ENCODE peak calls at places on chromosomes 3 and 15, in nine cellular contexts. E is GM13976, R is suprapubic skin, L is psoas muscle, Y is mesothelial cell of epicardium, B is AG04450, O is Calu3, I is neural crest cell, P is body of pancreas. V is an unnamed sample.

GRCh38 chr3:181879926-181880325 is 168.2 kb downstream of the SOX2 start:
- DNase-seq in E (no peak), R (no peak), L (no peak), Y (no peak), B (no peak), O (no peak), I (no peak), P (no peak), V (no peak)

GRCh38 chr3:12706504-12707253 is 42.8 kb upstream of the RAF1 start:
- DNase-seq in E (peak), R (no peak), L (peak), Y (no peak), B (no peak), O (peak), I (peak), P (peak), V (peak)

GRCh38 chr3:188240189-188240981 is 86.4 kb downstream of the LPP start:
- DNase-seq in E (no peak), R (no peak), L (peak), Y (no peak), B (no peak), O (no peak), I (no peak), P (no peak), V (no peak)

GRCh38 chr15:80459380-80459779 is 55.2 kb downstream of the ARNT2 start:
- DNase-seq in E (no peak), R (no peak), L (no peak), Y (no peak), B (no peak), O (no peak), I (no peak), P (no peak), V (no peak)

GRCh38 chr3:144031938-144032337 is 60.3 kb downstream of the DIPK2A start:
- DNase-seq in E (no peak), R (no peak), L (peak), Y (no peak), B (no peak), O (no peak), I (no peak), P (peak), V (no peak)

GRCh38 chr15:90165659-90166489 is 35.3 kb upstream of the SEMA4B start:
- DNase-seq in E (peak), R (no peak), L (peak), Y (no peak), B (peak), O (peak), I (no peak), P (peak), V (peak)

GRCh38 chr15:100060276-100060926 is 281.4 kb downstream of the ADAMTS17 start:
- DNase-seq in E (no peak), R (no peak), L (no peak), Y (no peak), B (peak), O (no peak), I (no peak), P (peak), V (no peak)

GRCh38 chr15:94312946-94313345 is 81.6 kb downstream of the MCTP2 start:
- DNase-seq in E (no peak), R (no peak), L (no peak), Y (no peak), B (no peak), O (no peak), I (no peak), P (no peak), V (no peak)

GRCh38 chr3:99012051-99012450 is 110.6 kb upstream of the DCBLD2 start:
- DNase-seq in E (peak), R (no peak), L (no peak), Y (no peak), B (no peak), O (no peak), I (no peak), P (no peak), V (no peak)

DNA sequence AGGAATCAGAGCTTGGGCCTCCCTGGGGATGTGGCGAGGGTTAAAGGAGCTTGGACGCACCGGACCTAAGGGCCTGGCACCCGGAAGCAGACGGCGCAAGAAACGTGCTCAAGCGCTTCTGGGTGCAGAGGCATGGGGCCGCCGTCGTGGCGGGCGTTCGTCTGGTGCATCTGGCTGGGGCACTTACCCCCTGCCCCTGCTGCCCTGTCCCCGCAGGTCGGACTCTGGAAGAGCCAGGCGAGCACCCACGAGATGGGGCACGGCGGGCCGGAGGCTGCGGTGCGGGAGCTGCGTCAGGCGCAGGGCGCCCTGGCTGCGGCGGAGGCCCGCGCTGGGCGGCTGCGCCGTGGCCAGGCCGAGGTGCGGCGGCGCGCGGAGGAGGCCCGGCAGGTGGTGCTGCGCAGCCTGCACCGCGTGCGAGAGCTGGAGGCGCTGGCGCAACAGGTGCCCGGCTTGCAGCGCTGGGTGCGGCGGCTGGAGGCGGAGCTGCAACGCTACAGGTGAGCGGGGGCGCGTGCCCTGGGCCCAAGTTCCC is 2.5 kb downstream of the EFCC1 start:
- DNase-seq in E (no peak), R (no peak), L (no peak), Y (no peak), B (no peak), O (peak), I (no peak), P (peak), V (peak)
- TF ChIP-seq CTCF in E (peak), R (peak), L (no peak), Y (no peak), B (no peak), O (peak), I (peak), P (peak), V (no peak)

GRCh38 chr3:58403513-58404109 is 30.0 kb downstream of the PDHB start:
- DNase-seq in E (no peak), R (no peak), L (no peak), Y (no peak), B (no peak), O (no peak), I (no peak), P (no peak), V (no peak)

GRCh38 chr3:58404396-58404795 is 29.2 kb downstream of the PDHB start:
- DNase-seq in E (no peak), R (no peak), L (no peak), Y (no peak), B (no peak), O (no peak), I (no peak), P (no peak), V (no peak)

GRCh38 chr3:58411036-58411435 is 22.6 kb downstream of the PDHB start:
- DNase-seq in E (no peak), R (no peak), L (no peak), Y (no peak), B (no peak), O (no peak), I (no peak), P (no peak), V (no peak)

GRCh38 chr3:58411851-58412830 is 21.5 kb downstream of the PDHB start:
- DNase-seq in E (no peak), R (no peak), L (no peak), Y (no peak), B (no peak), O (no peak), I (no peak), P (no peak), V (no peak)

DNA sequence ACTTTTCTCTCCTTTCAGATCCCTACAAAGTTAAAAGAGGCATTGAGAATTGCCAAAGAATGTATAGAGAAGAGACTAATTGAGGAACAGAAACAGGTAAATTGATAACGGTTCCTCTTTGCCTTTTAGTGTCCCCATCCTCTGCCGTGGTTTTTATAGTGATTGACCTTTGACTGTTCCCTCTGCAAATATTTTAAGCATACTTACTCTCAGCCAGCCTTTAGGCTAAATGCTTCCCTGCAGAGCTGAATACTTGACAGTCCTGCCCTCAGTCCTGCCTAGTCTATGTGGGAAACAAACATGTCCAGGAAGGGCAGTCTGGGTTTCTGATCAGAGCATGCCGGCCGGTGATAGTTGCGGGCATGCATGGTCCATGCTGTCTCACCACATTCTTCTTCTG is 24.7 kb downstream of the PDHB start:
- DNase-seq in E (no peak), R (no peak), L (no peak), Y (no peak), B (no peak), O (no peak), I (no peak), P (no peak), V (no peak)
- TF ChIP-seq CTCF in E (no peak), R (no peak), L (no peak), Y (no peak), B (no peak), O (no peak), I (no peak), P (no peak), V (no peak)

GRCh38 chr15:48865387-48866079 is 12.4 kb upstream of the EID1 start:
- DNase-seq in E (no peak), R (no peak), L (no peak), Y (no peak), B (no peak), O (no peak), I (no peak), P (no peak), V (no peak)

GRCh38 chr15:48858401-48858800 is 19.5 kb upstream of the EID1 start:
- DNase-seq in E (no peak), R (no peak), L (no peak), Y (no peak), B (no peak), O (no peak), I (no peak), P (no peak), V (no peak)

GRCh38 chr15:48862705-48863104 is 15.2 kb upstream of the EID1 start:
- DNase-seq in E (peak), R (no peak), L (no peak), Y (no peak), B (no peak), O (no peak), I (no peak), P (no peak), V (peak)

GRCh38 chr15:48859426-48859825 is 18.5 kb upstream of the EID1 start:
- DNase-seq in E (no peak), R (no peak), L (no peak), Y (no peak), B (no peak), O (no peak), I (no peak), P (no peak), V (no peak)

DNA sequence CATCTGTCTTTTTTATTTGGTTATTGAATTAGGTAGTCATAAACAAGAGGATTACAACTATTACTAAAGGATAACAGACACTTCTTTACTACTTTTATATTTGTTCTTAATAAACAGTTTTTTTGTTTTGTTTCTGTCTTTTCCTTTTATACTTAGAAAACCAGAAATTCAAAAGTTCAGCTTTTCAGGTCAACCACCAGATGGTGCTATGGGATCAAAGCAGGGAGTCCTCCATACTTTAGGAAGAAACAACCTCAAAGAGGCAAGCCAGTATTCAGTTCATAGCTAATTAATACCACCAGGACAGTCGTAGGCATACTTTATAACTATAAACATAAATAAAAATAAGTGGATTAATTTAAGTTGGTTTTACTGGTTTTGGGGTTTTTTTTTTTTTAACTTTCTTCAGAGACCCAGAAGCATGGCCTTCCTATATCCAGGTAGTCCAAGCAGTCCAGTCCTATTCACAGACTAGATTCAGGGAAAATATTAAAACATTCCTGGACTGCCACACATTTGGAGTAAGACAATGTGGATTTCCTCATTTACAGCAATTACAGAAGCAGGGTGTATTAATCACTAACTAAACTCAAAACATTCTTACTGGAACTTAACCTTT is 16.0 kb upstream of the EID1 start:
- DNase-seq in E (peak), R (no peak), L (no peak), Y (no peak), B (no peak), O (peak), I (peak), P (no peak), V (peak)
- TF ChIP-seq CTCF in E (peak), R (peak), L (peak), Y (peak), B (peak), O (peak), I (peak), P (peak), V (peak)

GRCh38 chr3:183823963-183824362 is 1.4 kb downstream of the MAP6D1 start:
- DNase-seq in E (no peak), R (no peak), L (no peak), Y (no peak), B (no peak), O (no peak), I (no peak), P (no peak), V (no peak)
- TF ChIP-seq CTCF in E (no peak), R (no peak), L (peak), Y (no peak), B (no peak), O (no peak), I (no peak), P (no peak), V (no peak)

DNA sequence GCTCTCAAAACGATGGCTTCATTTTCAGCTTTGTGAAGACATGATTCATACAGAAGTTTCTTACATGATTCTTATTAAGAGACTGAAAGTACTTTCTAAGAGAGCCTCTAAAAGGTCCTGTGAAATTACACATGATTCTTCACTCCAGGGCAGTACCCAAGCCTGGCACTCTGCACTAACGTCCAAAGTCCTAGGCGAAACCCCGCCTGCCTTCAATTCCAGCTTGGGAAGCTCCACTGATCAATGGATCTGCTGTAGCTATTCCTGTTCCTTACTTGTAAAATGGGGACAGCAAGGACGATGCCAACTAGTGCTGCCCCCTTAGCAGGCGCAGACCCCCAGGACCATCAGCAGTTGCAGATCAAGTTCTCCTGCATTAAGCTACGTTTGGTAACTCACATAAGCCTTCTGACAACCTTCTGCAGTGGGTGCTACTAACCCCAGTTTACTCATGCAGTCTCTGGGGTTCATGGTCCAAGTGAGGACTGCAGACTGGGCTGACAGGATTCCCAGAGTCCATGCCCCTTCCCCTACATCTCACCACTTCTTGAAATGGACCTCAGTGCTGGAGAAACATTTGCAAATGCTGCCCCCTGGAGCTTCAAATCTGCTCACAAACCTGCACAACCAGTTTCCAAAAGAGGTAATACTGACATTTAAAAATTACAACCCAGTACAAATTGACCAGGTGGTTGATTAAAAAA is 10.6 kb downstream of the CHCHD4 start:
- DNase-seq in E (no peak), R (no peak), L (no peak), Y (no peak), B (no peak), O (peak), I (no peak), P (no peak), V (no peak)
- TF ChIP-seq CTCF in E (no peak), R (no peak), L (no peak), Y (peak), B (peak), O (peak), I (peak), P (peak), V (peak)

GRCh38 chr15:95850837-95851236 is 479.7 kb upstream of the NR2F2 start:
- DNase-seq in E (no peak), R (no peak), L (no peak), Y (no peak), B (no peak), O (no peak), I (no peak), P (no peak), V (no peak)
- TF ChIP-seq CTCF in E (no peak), R (no peak), L (no peak), Y (no peak), B (no peak), O (no peak), I (no peak), P (no peak), V (no peak)

DNA sequence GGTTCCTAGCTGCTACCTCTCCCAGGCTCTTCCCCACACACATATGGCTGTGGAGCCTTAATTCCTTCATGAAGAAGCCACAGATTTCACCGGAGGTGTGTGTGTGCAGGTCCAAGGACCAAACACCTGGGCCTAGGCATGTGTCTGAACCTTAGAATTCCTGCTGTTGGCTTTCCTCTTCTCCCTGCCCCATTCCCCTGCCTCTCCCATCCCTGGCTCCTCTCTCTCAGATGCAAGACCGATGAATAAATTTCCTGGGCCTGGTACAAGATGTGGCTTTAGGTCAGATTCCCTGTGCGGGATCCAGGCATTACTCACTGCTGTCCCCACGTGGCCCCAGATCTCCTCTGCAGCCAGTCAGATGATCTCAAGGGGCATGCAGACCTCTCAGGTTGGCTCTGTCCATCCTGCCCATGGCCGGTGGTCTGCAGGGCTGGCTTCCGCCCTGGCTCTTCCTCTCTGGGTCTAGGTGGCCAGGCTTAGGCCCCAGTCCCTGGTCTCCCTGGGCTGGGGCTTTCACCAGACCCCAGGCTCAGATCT is 20.4 kb downstream of the CCR9 start:
- DNase-seq in E (no peak), R (peak), L (peak), Y (no peak), B (peak), O (no peak), I (no peak), P (no peak), V (no peak)
- TF ChIP-seq CTCF in E (peak), R (no peak), L (peak), Y (no peak), B (peak), O (peak), I (no peak), P (no peak), V (no peak)

DNA sequence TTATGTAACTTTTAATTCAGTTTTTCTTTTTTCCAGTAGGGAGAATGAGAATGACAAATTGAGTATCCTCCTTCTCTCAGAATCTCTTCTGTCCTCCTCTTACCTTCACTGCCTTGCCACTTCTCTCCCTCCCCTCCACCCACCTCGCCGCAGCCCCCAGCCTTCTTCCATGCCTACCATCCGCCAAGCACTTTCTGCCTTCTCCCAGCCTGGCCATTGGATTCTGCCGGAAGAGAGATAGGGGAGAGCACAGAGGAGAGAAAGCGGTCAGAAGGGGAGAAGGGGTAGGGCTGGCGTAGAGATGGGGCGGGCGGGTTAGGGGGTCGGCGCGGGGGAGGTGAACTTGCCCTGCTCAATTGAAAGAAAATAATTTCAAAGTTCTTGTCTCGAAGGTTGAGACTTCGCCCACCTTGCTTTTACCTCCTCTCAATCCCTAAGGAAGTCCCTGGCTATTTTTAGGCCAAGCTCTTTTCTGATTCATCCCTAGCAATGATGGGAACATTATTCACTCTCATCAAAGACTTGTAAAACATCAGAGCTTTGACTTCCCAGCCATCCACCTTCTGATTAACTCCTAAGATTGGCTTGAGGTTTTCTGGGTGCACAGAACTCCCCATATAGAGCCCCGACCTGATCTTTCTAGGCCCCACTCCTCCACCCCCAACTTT is 802 bp downstream of the C3orf52 start:
- DNase-seq in E (no peak), R (no peak), L (no peak), Y (no peak), B (no peak), O (no peak), I (no peak), P (no peak), V (no peak)
- TF ChIP-seq CTCF in E (no peak), R (no peak), L (no peak), Y (no peak), B (no peak), O (no peak), I (peak), P (no peak), V (no peak)

GRCh38 chr15:40915106-40915661 is 14.0 kb upstream of the DLL4 start:
- DNase-seq in E (no peak), R (no peak), L (no peak), Y (no peak), B (no peak), O (no peak), I (no peak), P (no peak), V (no peak)

GRCh38 chr15:40918799-40919392 is 10.2 kb upstream of the DLL4 start:
- DNase-seq in E (no peak), R (no peak), L (no peak), Y (no peak), B (no peak), O (no peak), I (no peak), P (no peak), V (no peak)

GRCh38 chr15:40918146-40918798 is 10.9 kb upstream of the DLL4 start:
- DNase-seq in E (no peak), R (no peak), L (no peak), Y (no peak), B (no peak), O (no peak), I (no peak), P (no peak), V (no peak)

GRCh38 chr15:40915679-40916078 is 13.5 kb upstream of the DLL4 start:
- DNase-seq in E (no peak), R (no peak), L (no peak), Y (no peak), B (no peak), O (no peak), I (no peak), P (no peak), V (no peak)

DNA sequence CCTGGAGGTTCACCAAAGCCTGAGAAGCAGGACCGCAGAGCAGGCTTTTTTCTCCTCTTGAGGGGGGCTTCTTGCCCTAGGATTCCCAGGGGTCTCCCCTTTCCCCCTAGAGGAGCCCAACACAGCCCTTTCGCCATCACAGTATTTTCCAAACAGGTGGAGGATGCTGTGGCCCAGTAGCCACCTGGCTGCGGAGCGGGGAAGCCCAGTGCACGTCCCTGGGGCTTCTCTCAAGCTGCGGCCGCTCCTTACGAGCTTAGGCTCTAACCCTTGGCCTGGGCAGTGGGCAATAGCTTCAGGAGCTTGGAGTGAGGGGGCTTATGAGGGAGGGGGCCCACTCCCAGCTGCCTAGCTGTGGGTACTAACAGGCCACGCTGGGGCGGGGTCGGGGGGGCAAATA is 11.6 kb upstream of the DLL4 start:
- DNase-seq in E (no peak), R (no peak), L (no peak), Y (no peak), B (no peak), O (no peak), I (no peak), P (no peak), V (no peak)
- TF ChIP-seq CTCF in E (no peak), R (no peak), L (no peak), Y (no peak), B (no peak), O (no peak), I (no peak), P (no peak), V (no peak)

V was measured in activated CD8-positive, alpha-beta T cell treated with anti-CD3 and anti-CD28 coated beads for 36 hours.